ENCODE peak calls at places on chromosome 19, in six cellular contexts. One of them, this sample, is unnamed. For H3K9me3, the result is how much of the 10 kb centered on the place peaks cover.

GRCh38 chr19:29999490-29999889 is 57.5 kb downstream of the URI1 start:
- DNase-seq in CD8-positive, alpha-beta memory T cell: no peak
- DNase-seq in endodermal cell: no peak
- DNase-seq in tibial artery: no peak
- DNase-seq in Caco-2: no peak
- DNase-seq in testis: no peak
- DNase-seq in this sample: no peak

GRCh38 chr19:10010247-10010691 is at the start of gene COL5A3:
- DNase-seq in CD8-positive, alpha-beta memory T cell: no peak
- DNase-seq in endodermal cell: peak
- DNase-seq in tibial artery: peak
- DNase-seq in Caco-2: no peak
- DNase-seq in testis: peak
- DNase-seq in this sample: no peak

GRCh38 chr19:58536852-58537798 is 6.7 kb upstream of the TRIM28 start:
- DNase-seq in CD8-positive, alpha-beta memory T cell: no peak
- DNase-seq in endodermal cell: no peak
- DNase-seq in tibial artery: no peak
- DNase-seq in Caco-2: no peak
- DNase-seq in testis: no peak
- DNase-seq in this sample: no peak

GRCh38 chr19:48724796-48725753 is 5.5 kb upstream of the MAMSTR start:
- DNase-seq in CD8-positive, alpha-beta memory T cell: no peak
- DNase-seq in endodermal cell: peak
- DNase-seq in tibial artery: no peak
- DNase-seq in Caco-2: no peak
- DNase-seq in testis: peak
- DNase-seq in this sample: peak

GRCh38 chr19:38120471-38121030 is 103.5 kb downstream of the DPF1 start:
- DNase-seq in CD8-positive, alpha-beta memory T cell: no peak
- DNase-seq in endodermal cell: no peak
- DNase-seq in tibial artery: no peak
- DNase-seq in Caco-2: no peak
- DNase-seq in testis: peak
- DNase-seq in this sample: no peak

GRCh38 chr19:16889429-16889882 is 657 bp downstream of the F2RL3 start:
- DNase-seq in CD8-positive, alpha-beta memory T cell: no peak
- DNase-seq in endodermal cell: no peak
- DNase-seq in tibial artery: no peak
- DNase-seq in Caco-2: no peak
- DNase-seq in testis: peak
- DNase-seq in this sample: no peak

GRCh38 chr19:4967738-4968461 is 1.0 kb upstream of the KDM4B start:
- DNase-seq in CD8-positive, alpha-beta memory T cell: no peak
- DNase-seq in endodermal cell: no peak
- DNase-seq in tibial artery: no peak
- DNase-seq in Caco-2: no peak
- DNase-seq in testis: peak
- DNase-seq in this sample: no peak

GRCh38 chr19:18346091-18346490 is 5.7 kb downstream of the PGPEP1 start:
- DNase-seq in CD8-positive, alpha-beta memory T cell: no peak
- DNase-seq in endodermal cell: peak
- DNase-seq in tibial artery: no peak
- DNase-seq in Caco-2: no peak
- DNase-seq in testis: no peak
- DNase-seq in this sample: no peak

GRCh38 chr19:8577247-8577646 is at the start of gene MYO1F:
- DNase-seq in CD8-positive, alpha-beta memory T cell: peak
- DNase-seq in endodermal cell: no peak
- DNase-seq in tibial artery: peak
- DNase-seq in Caco-2: no peak
- DNase-seq in testis: peak
- DNase-seq in this sample: no peak

GRCh38 chr19:4449022-4449825 is 8.4 kb downstream of the UBXN6 start:
- DNase-seq in CD8-positive, alpha-beta memory T cell: no peak
- DNase-seq in endodermal cell: no peak
- DNase-seq in tibial artery: peak
- DNase-seq in Caco-2: no peak
- DNase-seq in testis: peak
- DNase-seq in this sample: no peak

GRCh38 chr19:19774354-19775033 is 41.6 kb upstream of the ZNF14 start:
- DNase-seq in CD8-positive, alpha-beta memory T cell: no peak
- DNase-seq in endodermal cell: no peak
- DNase-seq in tibial artery: no peak
- DNase-seq in Caco-2: no peak
- DNase-seq in testis: no peak
- DNase-seq in this sample: no peak

GRCh38 chr19:50058425-50058824 is 32.6 kb downstream of the ZNF473 start:
- DNase-seq in CD8-positive, alpha-beta memory T cell: no peak
- DNase-seq in endodermal cell: no peak
- DNase-seq in tibial artery: no peak
- DNase-seq in Caco-2: no peak
- DNase-seq in testis: no peak
- DNase-seq in this sample: no peak
- H3K9me3 ChIP-seq in CD8-positive, alpha-beta memory T cell: under half
- H3K9me3 ChIP-seq in endodermal cell: half or more
- H3K9me3 ChIP-seq in tibial artery: under half
- H3K9me3 ChIP-seq in Caco-2: under half
- H3K9me3 ChIP-seq in testis: under half
- H3K9me3 ChIP-seq in this sample: under half

GRCh38 chr19:11927227-11927626 is 2.3 kb downstream of the ZNF700 start:
- DNase-seq in CD8-positive, alpha-beta memory T cell: no peak
- DNase-seq in endodermal cell: no peak
- DNase-seq in tibial artery: no peak
- DNase-seq in Caco-2: no peak
- DNase-seq in testis: no peak
- DNase-seq in this sample: no peak

GRCh38 chr19:11931051-11931450 is 6.1 kb downstream of the ZNF700 start:
- DNase-seq in CD8-positive, alpha-beta memory T cell: no peak
- DNase-seq in endodermal cell: no peak
- DNase-seq in tibial artery: no peak
- DNase-seq in Caco-2: no peak
- DNase-seq in testis: no peak
- DNase-seq in this sample: no peak

DNA sequence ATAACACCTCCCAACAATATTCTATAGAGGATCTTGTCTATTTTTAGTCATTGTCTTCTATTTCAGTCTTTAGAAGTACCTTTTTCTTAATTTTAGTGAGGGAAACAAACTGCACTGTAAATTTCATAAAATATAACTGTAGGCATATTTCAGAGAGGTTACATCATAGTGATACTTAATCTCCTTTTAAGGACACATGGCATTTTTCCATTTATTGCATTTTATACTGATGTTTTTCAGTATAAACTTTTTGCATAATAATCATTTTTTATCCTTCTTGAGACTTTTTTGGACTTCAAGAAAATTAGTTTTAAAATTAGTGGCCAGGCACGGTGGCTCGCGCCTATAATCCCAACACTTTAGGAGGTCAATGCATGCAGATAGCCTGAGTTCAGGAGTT is 6.6 kb downstream of the ZNF700 start:
- DNase-seq in CD8-positive, alpha-beta memory T cell: no peak
- DNase-seq in endodermal cell: no peak
- DNase-seq in tibial artery: no peak
- DNase-seq in Caco-2: no peak
- DNase-seq in testis: no peak
- DNase-seq in this sample: no peak
- H3K9me3 ChIP-seq in CD8-positive, alpha-beta memory T cell: under half
- H3K9me3 ChIP-seq in endodermal cell: half or more
- H3K9me3 ChIP-seq in tibial artery: under half
- H3K9me3 ChIP-seq in Caco-2: under half
- H3K9me3 ChIP-seq in testis: under half
- H3K9me3 ChIP-seq in this sample: under half

GRCh38 chr19:44948763-44949374 is 3.0 kb downstream of the APOC2 start:
- DNase-seq in CD8-positive, alpha-beta memory T cell: no peak
- DNase-seq in endodermal cell: no peak
- DNase-seq in tibial artery: no peak
- DNase-seq in Caco-2: no peak
- DNase-seq in testis: no peak
- DNase-seq in this sample: no peak
- H3K9me3 ChIP-seq in CD8-positive, alpha-beta memory T cell: under half
- H3K9me3 ChIP-seq in endodermal cell: under half
- H3K9me3 ChIP-seq in tibial artery: under half
- H3K9me3 ChIP-seq in Caco-2: under half
- H3K9me3 ChIP-seq in testis: under half
- H3K9me3 ChIP-seq in this sample: under half

GRCh38 chr19:51921949-51922348 is 5.3 kb upstream of the ZNF613 start:
- DNase-seq in CD8-positive, alpha-beta memory T cell: no peak
- DNase-seq in endodermal cell: peak
- DNase-seq in tibial artery: no peak
- DNase-seq in Caco-2: no peak
- DNase-seq in testis: no peak
- DNase-seq in this sample: no peak
- H3K9me3 ChIP-seq in CD8-positive, alpha-beta memory T cell: half or more
- H3K9me3 ChIP-seq in endodermal cell: half or more
- H3K9me3 ChIP-seq in tibial artery: half or more
- H3K9me3 ChIP-seq in Caco-2: half or more
- H3K9me3 ChIP-seq in testis: under half
- H3K9me3 ChIP-seq in this sample: under half

DNA sequence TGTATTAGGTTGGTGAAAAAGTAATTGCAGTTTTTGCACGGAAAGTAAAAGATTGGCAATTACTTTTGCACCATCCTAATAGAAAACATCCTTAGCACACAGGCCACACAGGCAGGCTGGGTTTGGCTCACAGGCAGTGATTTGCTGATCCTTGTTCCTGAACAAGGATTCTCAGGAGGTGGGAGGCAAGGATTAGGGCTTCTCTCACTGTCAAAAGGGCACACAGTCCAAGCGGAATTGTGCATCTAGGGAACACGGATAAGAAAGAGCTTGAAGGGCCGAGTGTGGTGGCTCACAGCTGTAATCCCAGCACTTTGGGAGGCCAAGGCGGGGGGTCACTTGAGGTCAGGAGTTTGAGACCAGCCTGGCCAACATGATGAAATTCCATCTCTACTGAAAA is 349.1 kb upstream of the TSHZ3 start:
- DNase-seq in CD8-positive, alpha-beta memory T cell: no peak
- DNase-seq in endodermal cell: no peak
- DNase-seq in tibial artery: no peak
- DNase-seq in Caco-2: no peak
- DNase-seq in testis: no peak
- DNase-seq in this sample: no peak
- H3K9me3 ChIP-seq in CD8-positive, alpha-beta memory T cell: under half
- H3K9me3 ChIP-seq in endodermal cell: under half
- H3K9me3 ChIP-seq in tibial artery: under half
- H3K9me3 ChIP-seq in Caco-2: under half
- H3K9me3 ChIP-seq in testis: under half
- H3K9me3 ChIP-seq in this sample: under half

DNA sequence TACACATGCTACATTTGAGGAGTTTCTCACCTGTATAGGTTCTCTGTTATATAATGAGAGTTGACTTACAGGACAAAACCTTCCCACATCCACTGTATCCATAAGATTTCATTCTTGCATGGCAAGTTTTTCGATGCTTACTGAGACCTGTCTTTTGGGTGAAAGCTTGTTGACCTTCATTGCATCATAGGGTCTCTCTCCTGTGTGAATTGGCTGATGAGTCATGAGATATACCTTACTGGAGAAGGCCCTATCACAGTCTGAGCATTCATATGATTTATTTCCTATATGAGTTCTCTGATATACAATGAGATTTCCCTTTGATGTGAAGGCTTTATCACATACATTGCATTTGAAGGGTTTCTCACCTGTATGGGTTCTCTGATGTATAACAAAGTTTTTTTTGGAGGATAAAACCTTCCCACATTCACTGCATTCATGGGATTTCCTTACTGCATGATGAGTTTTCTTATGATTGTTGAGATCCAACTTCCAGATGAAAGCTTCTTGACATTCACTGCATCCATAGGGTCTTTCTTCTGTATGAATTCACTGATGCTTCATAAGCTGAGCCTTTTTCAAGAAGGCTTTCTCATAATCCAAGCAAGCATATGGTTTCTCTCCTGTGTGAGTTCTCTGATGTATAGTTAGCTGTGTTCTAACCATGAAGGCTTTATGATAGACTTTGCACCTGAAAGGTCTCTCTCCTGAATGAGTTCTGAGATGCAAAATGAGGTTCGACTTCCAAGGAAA is 25.7 kb downstream of the ZNF577 start:
- DNase-seq in CD8-positive, alpha-beta memory T cell: no peak
- DNase-seq in endodermal cell: no peak
- DNase-seq in tibial artery: no peak
- DNase-seq in Caco-2: no peak
- DNase-seq in testis: no peak
- DNase-seq in this sample: no peak
- H3K9me3 ChIP-seq in CD8-positive, alpha-beta memory T cell: under half
- H3K9me3 ChIP-seq in endodermal cell: half or more
- H3K9me3 ChIP-seq in tibial artery: half or more
- H3K9me3 ChIP-seq in Caco-2: half or more
- H3K9me3 ChIP-seq in testis: under half
- H3K9me3 ChIP-seq in this sample: under half

DNA sequence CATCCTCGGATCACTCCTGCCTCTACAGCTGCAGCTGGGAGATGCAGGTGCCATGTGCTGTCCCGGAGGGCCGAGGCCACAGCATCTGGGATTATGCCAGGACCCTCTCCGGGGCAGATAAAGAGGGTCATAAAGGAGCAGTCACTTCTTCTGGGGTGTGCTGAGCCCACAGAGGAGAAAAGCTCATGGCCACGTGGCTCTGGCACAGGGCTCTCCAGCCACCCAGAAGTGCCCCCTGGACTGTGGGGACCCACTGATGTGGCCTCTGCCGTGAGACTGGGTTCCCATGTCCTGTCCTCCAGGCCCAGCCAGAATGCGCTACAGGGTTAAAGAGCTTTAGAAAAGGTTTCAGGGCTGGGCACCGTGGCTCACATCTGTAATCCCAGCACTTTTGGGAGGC is 35.5 kb downstream of the CEBPG start:
- DNase-seq in CD8-positive, alpha-beta memory T cell: no peak
- DNase-seq in endodermal cell: no peak
- DNase-seq in tibial artery: no peak
- DNase-seq in Caco-2: no peak
- DNase-seq in testis: no peak
- DNase-seq in this sample: no peak
- H3K9me3 ChIP-seq in CD8-positive, alpha-beta memory T cell: under half
- H3K9me3 ChIP-seq in endodermal cell: under half
- H3K9me3 ChIP-seq in tibial artery: under half
- H3K9me3 ChIP-seq in Caco-2: under half
- H3K9me3 ChIP-seq in testis: under half
- H3K9me3 ChIP-seq in this sample: under half

DNA sequence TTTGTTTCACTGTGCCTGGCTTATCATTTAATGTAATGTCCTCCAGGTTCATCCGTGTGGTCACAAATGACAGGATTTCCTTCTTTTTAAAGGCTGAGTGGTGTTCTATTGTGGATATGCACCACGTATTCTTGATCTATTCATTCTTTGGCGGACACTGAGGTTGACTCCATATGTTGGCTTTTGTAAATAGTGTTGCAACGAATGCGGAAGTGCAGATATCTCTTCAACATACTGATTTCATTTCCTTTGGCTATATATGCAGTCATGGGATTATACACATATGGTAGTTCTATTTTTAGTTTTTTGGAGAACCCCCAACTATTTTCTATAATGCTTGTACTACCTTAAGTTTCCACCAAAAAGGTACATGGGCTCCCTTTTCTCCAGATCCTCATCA is 13.0 kb downstream of the OR7A5 start:
- DNase-seq in CD8-positive, alpha-beta memory T cell: no peak
- DNase-seq in endodermal cell: no peak
- DNase-seq in tibial artery: no peak
- DNase-seq in Caco-2: no peak
- DNase-seq in testis: no peak
- DNase-seq in this sample: no peak
- H3K9me3 ChIP-seq in CD8-positive, alpha-beta memory T cell: under half
- H3K9me3 ChIP-seq in endodermal cell: half or more
- H3K9me3 ChIP-seq in tibial artery: under half
- H3K9me3 ChIP-seq in Caco-2: under half
- H3K9me3 ChIP-seq in testis: under half
- H3K9me3 ChIP-seq in this sample: under half

GRCh38 chr19:2170219-2170618 is 6.5 kb downstream of the DOT1L start:
- DNase-seq in CD8-positive, alpha-beta memory T cell: no peak
- DNase-seq in endodermal cell: no peak
- DNase-seq in tibial artery: no peak
- DNase-seq in Caco-2: no peak
- DNase-seq in testis: peak
- DNase-seq in this sample: no peak
- H3K9me3 ChIP-seq in CD8-positive, alpha-beta memory T cell: under half
- H3K9me3 ChIP-seq in endodermal cell: under half
- H3K9me3 ChIP-seq in tibial artery: under half
- H3K9me3 ChIP-seq in Caco-2: under half
- H3K9me3 ChIP-seq in testis: under half
- H3K9me3 ChIP-seq in this sample: under half

This sample was measured in CD4-positive, alpha-beta memory T cell.